ENCODE peak calls at places on chromosome 9, in ten cellular contexts. E, P, X, K, D, Y, U, R, J and N are unnamed samples.

GRCh38 chr9:87733273-87734054 is 7.5 kb downstream of the CTSL start:
- DNase-seq in E (no peak), P (no peak), X (no peak), K (no peak), D (no peak), Y (no peak), U (no peak), R (no peak), J (no peak), N (no peak)

GRCh38 chr9:136228107-136228875 is 17.3 kb downstream of the QSOX2 start:
- DNase-seq in E (no peak), P (no peak), X (peak), K (no peak), D (no peak), Y (peak), U (no peak), R (peak), J (no peak), N (peak)

GRCh38 chr9:105138306-105138801 is 106.1 kb upstream of the SLC44A1 start:
- DNase-seq in E (no peak), P (no peak), X (peak), K (peak), D (no peak), Y (peak), U (peak), R (peak), J (peak), N (peak)

GRCh38 chr9:34408173-34408572 is 31.5 kb upstream of the MYORG start:
- DNase-seq in E (no peak), P (no peak), X (no peak), K (no peak), D (no peak), Y (no peak), U (no peak), R (no peak), J (no peak), N (no peak)

GRCh38 chr9:132673355-132673754 is 3.1 kb downstream of the GTF3C4 start:
- DNase-seq in E (no peak), P (no peak), X (peak), K (no peak), D (no peak), Y (peak), U (no peak), R (peak), J (no peak), N (peak)

GRCh38 chr9:29741169-29741568 is 2167.9 kb upstream of the C9orf72 start:
- DNase-seq in E (no peak), P (no peak), X (no peak), K (no peak), D (no peak), Y (no peak), U (no peak), R (no peak), J (no peak), N (no peak)

GRCh38 chr9:119951090-119951489 is 581.9 kb upstream of the BRINP1 start:
- DNase-seq in E (no peak), P (no peak), X (peak), K (no peak), D (no peak), Y (peak), U (no peak), R (peak), J (no peak), N (peak)

GRCh38 chr9:119291554-119291953 is 77.7 kb downstream of the BRINP1 start:
- DNase-seq in E (no peak), P (no peak), X (no peak), K (no peak), D (no peak), Y (no peak), U (no peak), R (no peak), J (no peak), N (no peak)

GRCh38 chr9:2788948-2789347 is 54.9 kb downstream of the PUM3 start:
- DNase-seq in E (no peak), P (no peak), X (no peak), K (no peak), D (no peak), Y (no peak), U (no peak), R (no peak), J (no peak), N (no peak)

GRCh38 chr9:104099630-104100029 is 5.5 kb downstream of the SMC2 start:
- DNase-seq in E (no peak), P (no peak), X (no peak), K (no peak), D (no peak), Y (no peak), U (no peak), R (no peak), J (no peak), N (no peak)

GRCh38 chr9:107044872-107045271 is 181.9 kb downstream of the ZNF462 start:
- DNase-seq in E (no peak), P (no peak), X (no peak), K (no peak), D (peak), Y (no peak), U (no peak), R (no peak), J (no peak), N (no peak)

GRCh38 chr9:134619983-134620612 is 21.5 kb upstream of the COL5A1 start:
- DNase-seq in E (no peak), P (peak), X (no peak), K (no peak), D (no peak), Y (no peak), U (no peak), R (no peak), J (no peak), N (no peak)

GRCh38 chr9:137545123-137545522 is 5.1 kb downstream of the PNPLA7 start:
- DNase-seq in E (no peak), P (no peak), X (peak), K (no peak), D (no peak), Y (peak), U (no peak), R (peak), J (no peak), N (peak)

GRCh38 chr9:107213561-107214028 is 69.5 kb upstream of the RAD23B start:
- DNase-seq in E (no peak), P (no peak), X (peak), K (no peak), D (no peak), Y (peak), U (no peak), R (peak), J (no peak), N (peak)

GRCh38 chr9:81522721-81523551 is 166.4 kb downstream of the TLE1 start:
- DNase-seq in E (no peak), P (no peak), X (peak), K (peak), D (no peak), Y (peak), U (no peak), R (peak), J (peak), N (peak)
- TF ChIP-seq CTCF in E (no peak), P (peak), X (peak), K (peak), D (peak), Y (peak), U (peak), R (peak), J (peak), N (peak)

GRCh38 chr9:71590362-71590761 is 178.0 kb downstream of the CEMIP2 start:
- DNase-seq in E (no peak), P (no peak), X (no peak), K (no peak), D (no peak), Y (no peak), U (no peak), R (no peak), J (no peak), N (no peak)
- H3K4me3 ChIP-seq in E (no peak), P (no peak), X (no peak), K (no peak), D (no peak), Y (no peak), U (no peak), R (no peak), J (no peak), N (no peak)

GRCh38 chr9:124762633-124763032 is 8.5 kb downstream of the NR6A1 start:
- DNase-seq in E (no peak), P (no peak), X (no peak), K (no peak), D (no peak), Y (no peak), U (no peak), R (no peak), J (no peak), N (no peak)

GRCh38 chr9:124765439-124765835 is 5.7 kb downstream of the NR6A1 start:
- DNase-seq in E (no peak), P (no peak), X (no peak), K (no peak), D (no peak), Y (no peak), U (no peak), R (no peak), J (no peak), N (no peak)

GRCh38 chr9:124766815-124767554 is 4.1 kb downstream of the NR6A1 start:
- DNase-seq in E (no peak), P (no peak), X (no peak), K (no peak), D (no peak), Y (no peak), U (no peak), R (no peak), J (no peak), N (no peak)

GRCh38 chr9:124766326-124766725 is 4.8 kb downstream of the NR6A1 start:
- DNase-seq in E (no peak), P (no peak), X (no peak), K (no peak), D (no peak), Y (no peak), U (no peak), R (no peak), J (no peak), N (no peak)

DNA sequence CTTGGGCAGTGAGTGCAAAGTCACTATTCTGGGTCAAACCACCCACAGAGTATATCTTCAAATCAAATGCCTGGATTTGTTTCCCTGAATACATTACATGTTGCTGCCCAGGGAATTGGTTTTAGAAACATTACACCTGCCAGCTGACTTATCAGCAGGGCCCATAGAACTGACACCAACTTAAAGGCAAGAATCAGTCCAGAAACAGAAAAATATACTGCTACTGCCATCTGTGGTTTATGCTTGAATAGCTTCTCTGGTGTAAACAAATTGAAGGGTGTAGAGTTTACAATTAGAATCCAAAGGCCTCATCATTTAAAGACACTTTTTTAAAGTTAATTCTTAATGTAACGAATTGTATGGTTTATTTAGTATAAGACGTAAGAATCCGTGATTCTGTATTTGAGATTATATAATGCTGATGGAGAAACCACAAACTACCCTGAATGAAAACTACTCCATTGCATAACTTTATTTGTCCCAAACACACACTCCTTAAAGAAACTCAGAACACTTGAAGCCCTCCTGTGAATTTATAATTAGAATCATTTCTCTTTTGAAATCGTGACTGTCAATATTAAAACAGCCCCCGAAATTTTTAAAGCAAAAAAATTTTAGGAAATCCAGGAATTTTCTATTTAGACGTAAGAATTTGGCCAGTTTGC is 6.2 kb downstream of the NR6A1 start:
- DNase-seq in E (no peak), P (no peak), X (no peak), K (no peak), D (no peak), Y (no peak), U (no peak), R (peak), J (no peak), N (peak)
- TF ChIP-seq CTCF in E (no peak), P (no peak), X (peak), K (no peak), D (no peak), Y (no peak), U (peak), R (peak), J (peak), N (peak)

DNA sequence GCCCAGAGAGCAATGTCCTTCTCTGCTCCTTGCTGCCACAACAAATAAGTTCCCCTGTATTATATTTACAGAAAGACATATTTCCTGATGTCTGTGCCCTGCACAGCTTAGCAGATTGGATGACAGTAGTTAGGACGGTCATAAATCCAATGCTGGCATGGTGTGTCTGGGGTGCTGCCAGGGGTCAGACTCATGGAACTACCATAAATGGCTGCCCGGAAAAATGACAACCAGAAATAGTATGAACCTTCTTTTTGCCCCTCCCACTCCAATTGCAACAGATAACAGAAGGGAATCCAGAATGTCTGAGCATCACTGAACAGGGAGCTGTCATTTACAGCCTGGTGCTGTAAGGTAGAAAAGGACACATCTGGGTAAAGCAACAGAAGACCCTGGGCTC is 511.2 kb downstream of the PSAT1 start:
- DNase-seq in E (no peak), P (no peak), X (no peak), K (no peak), D (no peak), Y (no peak), U (no peak), R (no peak), J (no peak), N (no peak)
- H3K4me3 ChIP-seq in E (no peak), P (no peak), X (no peak), K (no peak), D (no peak), Y (no peak), U (no peak), R (no peak), J (no peak), N (no peak)

DNA sequence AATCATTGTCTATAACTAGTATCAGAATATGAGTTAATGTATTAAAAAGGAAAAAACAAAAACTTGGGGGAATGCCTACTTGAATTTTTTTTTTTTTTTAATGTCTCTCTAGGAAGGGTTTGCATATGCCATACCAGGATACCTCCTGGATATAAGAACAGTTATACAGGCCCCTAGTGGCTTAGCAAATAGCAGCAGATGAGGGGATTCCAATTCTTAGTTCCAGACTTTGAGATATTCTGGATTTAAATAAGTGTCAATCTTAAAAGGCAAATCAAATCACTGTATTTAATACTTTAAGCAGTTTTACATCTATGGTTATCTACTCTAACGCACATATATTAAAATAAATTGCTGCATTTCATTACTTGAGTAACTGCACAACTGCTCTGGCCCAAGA is 1055.5 kb upstream of the DMAC1 start:
- DNase-seq in E (no peak), P (no peak), X (peak), K (no peak), D (no peak), Y (peak), U (no peak), R (peak), J (no peak), N (peak)
- TF ChIP-seq CTCF in E (no peak), P (peak), X (peak), K (peak), D (no peak), Y (peak), U (no peak), R (peak), J (peak), N (peak)

DNA sequence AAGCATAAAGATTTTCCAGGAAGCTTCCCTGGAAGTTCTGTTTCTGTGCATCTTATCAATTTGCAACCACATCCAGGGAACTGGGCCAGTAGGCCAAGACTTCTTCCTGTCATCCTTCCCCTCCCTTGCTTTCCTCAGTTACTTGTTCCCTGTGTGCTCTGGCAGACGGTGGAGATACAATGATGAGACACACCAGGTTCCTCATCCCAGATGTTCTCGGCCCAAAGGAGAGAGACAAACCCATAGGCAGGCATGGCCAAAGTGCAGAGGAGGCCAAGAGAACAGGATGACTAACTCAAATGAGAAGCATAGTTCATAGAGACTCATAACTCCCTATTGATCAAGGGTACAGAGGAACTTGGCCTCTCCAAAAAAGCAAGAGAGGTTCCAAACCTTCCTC is 652.6 kb downstream of the CCDC171 start:
- DNase-seq in E (no peak), P (no peak), X (no peak), K (no peak), D (no peak), Y (no peak), U (no peak), R (no peak), J (no peak), N (no peak)
- H3K4me3 ChIP-seq in E (no peak), P (no peak), X (no peak), K (no peak), D (no peak), Y (no peak), U (no peak), R (no peak), J (no peak), N (no peak)

DNA sequence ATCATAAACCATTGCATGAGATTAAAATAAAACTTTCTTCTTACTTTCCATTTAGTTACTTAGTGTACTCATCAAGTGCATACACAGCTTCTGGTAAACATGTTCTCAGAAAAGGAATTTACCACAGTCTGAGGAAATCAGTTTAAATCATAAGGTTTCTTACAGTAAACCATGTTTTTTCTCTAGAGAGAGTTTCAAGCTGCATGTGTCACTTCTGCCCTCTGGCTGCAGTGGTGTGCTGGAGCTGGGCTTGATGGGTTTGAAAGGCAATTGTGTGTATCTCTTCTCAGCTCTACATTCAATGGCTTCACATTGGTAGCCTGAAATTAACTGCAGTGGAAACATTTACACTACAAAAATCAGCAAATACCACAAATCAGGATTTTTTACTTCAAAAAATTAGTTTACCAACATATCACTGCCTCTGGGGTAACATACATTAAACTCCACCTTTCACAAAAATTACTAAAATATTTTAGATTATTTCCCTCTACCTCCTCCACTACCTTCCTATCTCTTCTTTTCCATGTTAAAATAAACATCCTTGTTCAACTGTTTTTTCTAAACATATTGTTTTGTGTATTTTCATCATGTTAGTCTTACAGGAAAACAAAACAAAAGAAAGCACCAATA is 414.3 kb downstream of the ANXA1 start:
- DNase-seq in E (no peak), P (peak), X (peak), K (no peak), D (no peak), Y (peak), U (no peak), R (peak), J (no peak), N (peak)
- TF ChIP-seq CTCF in E (no peak), P (peak), X (peak), K (no peak), D (no peak), Y (no peak), U (no peak), R (peak), J (peak), N (peak)

DNA sequence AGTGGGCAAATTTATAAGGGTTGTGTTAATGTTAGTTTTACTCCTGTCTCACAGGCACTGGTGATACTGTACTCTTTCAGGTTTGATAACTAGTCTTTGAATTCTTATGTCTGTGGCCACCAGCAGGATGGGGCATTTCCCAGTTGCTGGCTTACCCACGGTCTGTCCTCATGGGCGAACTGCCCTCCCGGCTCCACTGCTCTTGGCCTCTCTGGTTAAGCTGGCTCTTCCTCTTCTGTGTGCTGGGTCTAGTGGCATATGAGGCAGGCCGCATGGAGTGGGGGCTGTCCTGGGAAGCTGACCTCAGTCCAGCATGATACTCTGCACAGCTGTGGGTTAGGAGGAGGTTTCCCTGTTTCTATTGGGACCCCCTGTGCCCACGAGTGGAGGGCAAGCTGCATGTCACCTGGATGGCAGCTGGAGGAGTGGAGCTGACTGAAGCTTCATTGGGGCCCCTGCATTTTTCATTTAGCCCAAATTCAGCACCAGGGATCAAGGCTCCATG is 19.5 kb downstream of the PHF2 start:
- DNase-seq in E (no peak), P (no peak), X (no peak), K (no peak), D (no peak), Y (no peak), U (no peak), R (no peak), J (no peak), N (no peak)
- H3K4me3 ChIP-seq in E (no peak), P (no peak), X (no peak), K (no peak), D (no peak), Y (no peak), U (no peak), R (no peak), J (no peak), N (no peak)

GRCh38 chr9:98038958-98039357 is 17.6 kb upstream of the NANS start:
- DNase-seq in E (no peak), P (no peak), X (no peak), K (no peak), D (no peak), Y (no peak), U (no peak), R (no peak), J (no peak), N (no peak)
- TF ChIP-seq CTCF in E (no peak), P (no peak), X (no peak), K (no peak), D (no peak), Y (no peak), U (no peak), R (no peak), J (no peak), N (no peak)

GRCh38 chr9:19102631-19103345 is at the start of gene HAUS6:
- DNase-seq in E (peak), P (peak), X (peak), K (peak), D (peak), Y (peak), U (peak), R (peak), J (peak), N (peak)

GRCh38 chr9:19102181-19102630 is 498 bp downstream of the HAUS6 start:
- DNase-seq in E (peak), P (no peak), X (no peak), K (peak), D (no peak), Y (no peak), U (no peak), R (no peak), J (no peak), N (peak)

GRCh38 chr9:19104528-19105282 is 2.0 kb upstream of the HAUS6 start:
- DNase-seq in E (no peak), P (no peak), X (peak), K (peak), D (no peak), Y (peak), U (no peak), R (no peak), J (no peak), N (no peak)

DNA sequence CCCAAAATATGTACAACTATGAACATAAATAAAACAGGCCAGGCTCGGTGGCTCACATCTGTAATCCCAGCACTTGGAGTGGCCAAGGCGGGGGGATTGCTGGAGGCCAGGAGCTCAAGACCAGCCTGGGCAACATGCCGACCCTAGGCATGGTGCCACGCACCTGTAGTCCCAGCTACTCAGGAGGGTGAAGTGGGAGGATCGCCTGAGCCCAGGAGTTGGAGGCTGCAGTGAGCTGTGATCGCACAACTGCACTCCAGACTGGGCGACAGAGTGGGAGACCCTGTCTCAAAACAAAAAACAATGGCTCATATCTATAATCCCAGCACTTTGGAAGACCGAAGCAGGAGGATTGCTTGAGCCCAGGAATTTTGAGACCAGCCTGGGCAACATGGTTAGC is 1.5 kb downstream of the HAUS6 start:
- DNase-seq in E (no peak), P (no peak), X (no peak), K (no peak), D (no peak), Y (no peak), U (no peak), R (no peak), J (no peak), N (no peak)
- H3K4me3 ChIP-seq in E (no peak), P (peak), X (no peak), K (no peak), D (no peak), Y (peak), U (peak), R (peak), J (no peak), N (peak)